ENCODE peak calls at places on chromosomes 1 and 21, in six cellular contexts. P is astrocyte; H is activated CD8-positive, alpha-beta T cell treated with anti-CD3 and anti-CD28 coated beads for 36 hours; M is BE2C; C is heart right ventricle; D is Panc1. X is an unnamed sample.
A peak's percentile ranks its signal among the peaks of the same experiment; 100 is the strongest.

GRCh38 chr1:93014156-93014555 is 52.9 kb upstream of the DIPK1A start:
- DNase-seq in C (no peak), M (no peak), H (no peak), D (no peak), P (no peak), X (no peak)

GRCh38 chr1:157968503-157968902 is 24.9 kb upstream of the KIRREL1 start:
- DNase-seq in D (no peak), C (no peak), M (peak; percentile 11), P (peak; percentile 77), H (no peak), X (peak; percentile 98)

GRCh38 chr21:41768371-41769042 is 1.7 kb upstream of the RIPK4 start:
- DNase-seq in D (no peak), P (peak; percentile 81), H (peak; percentile 36), M (no peak), C (no peak), X (peak; percentile 79)

GRCh38 chr1:207959141-207959825 is 48.4 kb upstream of the CD34 start:
- DNase-seq in M (no peak), P (peak; percentile 40), H (peak; percentile 35), D (no peak), C (peak; percentile 91), X (peak; percentile 69)

GRCh38 chr1:43836267-43836951 is 97.2 kb upstream of the ARTN start:
- DNase-seq in H (peak; percentile 92), C (peak; percentile 61), M (peak; percentile 92), D (no peak), P (no peak), X (no peak)

GRCh38 chr1:90963651-90964050 is 58.2 kb downstream of the ZNF644 start:
- DNase-seq in M (no peak), D (no peak), C (no peak), P (peak; percentile 32), H (no peak), X (peak; percentile 5)

GRCh38 chr1:108719654-108720435 is 7.1 kb downstream of the FNDC7 start:
- DNase-seq in C (no peak), P (peak; percentile 87), M (peak; percentile 39), D (peak; percentile 62), H (no peak), X (peak; percentile 93)

GRCh38 chr1:59186656-59187055 is 110.2 kb upstream of the FGGY start:
- DNase-seq in C (no peak), H (no peak), M (no peak), P (peak; percentile 32), D (no peak), X (peak; percentile 67)

GRCh38 chr1:6982860-6983259 is 197.6 kb downstream of the CAMTA1 start:
- DNase-seq in P (no peak), H (no peak), C (no peak), D (no peak), M (no peak), X (no peak)

GRCh38 chr21:33071878-33072306 is 2.0 kb downstream of the OLIG1 start:
- DNase-seq in D (no peak), C (no peak), M (no peak), H (peak; percentile 3), P (peak; percentile 2), X (peak; percentile 8)

GRCh38 chr1:18041685-18042355 is 65.8 kb upstream of the IGSF21 start:
- DNase-seq in M (peak; percentile 39), C (no peak), H (no peak), D (no peak), P (no peak), X (no peak)
- TF ChIP-seq CTCF in M (peak; percentile 57), C (no peak), H (no peak), D (no peak), P (no peak), X (no peak)

DNA sequence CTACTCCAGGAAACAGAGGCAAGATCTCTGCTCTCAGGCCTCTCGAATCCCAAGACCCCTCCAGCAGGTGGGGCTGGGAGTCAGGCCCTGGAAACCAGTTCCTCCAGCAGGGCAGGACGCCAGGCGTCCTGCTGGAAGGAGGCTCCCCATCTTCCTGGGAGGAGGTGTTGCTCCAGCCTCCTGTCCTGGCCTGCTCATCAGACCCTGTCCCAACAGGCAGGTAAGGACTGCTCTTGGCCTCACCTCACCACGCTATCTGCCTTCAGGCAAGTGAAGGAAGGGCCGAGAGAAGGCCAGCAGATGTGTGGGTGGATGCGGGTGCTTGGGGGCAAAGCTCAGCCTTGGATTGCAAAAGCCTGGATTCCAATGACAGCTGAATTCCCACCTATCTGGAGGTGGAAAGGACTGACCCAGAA is 82.9 kb downstream of the SSBP3 start:
- DNase-seq in C (no peak), M (no peak), H (no peak), P (no peak), D (no peak), X (no peak)
- TF ChIP-seq CTCF in C (no peak), M (peak; percentile 18), H (no peak), P (no peak), D (no peak), X (no peak)

GRCh38 chr21:43761886-43762285 is 14.2 kb downstream of the CSTB start:
- DNase-seq in P (no peak), C (no peak), H (no peak), D (no peak), M (no peak), X (no peak)

GRCh38 chr21:43758811-43759210 is 17.3 kb downstream of the CSTB start:
- DNase-seq in D (no peak), C (no peak), H (no peak), M (no peak), P (no peak), X (no peak)

GRCh38 chr21:43759651-43760050 is 16.5 kb downstream of the CSTB start:
- DNase-seq in C (no peak), P (no peak), D (no peak), H (no peak), M (no peak), X (no peak)

GRCh38 chr21:43762303-43763128 is 13.6 kb downstream of the CSTB start:
- DNase-seq in D (no peak), H (no peak), C (no peak), M (no peak), P (no peak), X (no peak)

DNA sequence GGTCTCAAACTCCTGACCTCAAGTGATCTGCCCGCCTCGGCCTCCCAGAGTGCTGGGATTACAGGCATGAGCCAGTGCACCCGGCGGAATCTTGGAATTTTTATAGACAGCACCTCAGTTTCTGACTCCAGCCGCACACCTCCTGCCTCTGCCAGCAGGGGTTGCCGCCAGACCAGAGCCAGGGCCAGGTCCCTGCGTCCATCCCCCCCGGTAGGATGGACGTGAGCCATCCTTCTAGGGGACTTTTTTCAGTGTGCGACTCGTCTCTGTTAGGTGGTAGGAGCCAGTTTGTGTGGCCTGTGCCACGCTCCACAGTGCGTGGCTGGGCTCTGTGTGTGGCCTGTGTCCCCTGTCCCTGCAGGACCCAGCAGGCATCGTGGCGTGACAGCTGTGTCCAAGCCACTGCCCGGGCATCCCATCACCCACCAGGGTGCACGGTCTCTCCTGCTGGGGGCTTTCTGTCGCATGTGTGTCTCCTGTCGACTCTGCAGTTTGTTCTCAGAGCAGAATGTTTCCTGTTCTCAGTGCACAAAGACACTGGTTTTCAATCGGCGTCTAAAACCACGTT is 15.6 kb downstream of the CSTB start:
- DNase-seq in C (no peak), P (no peak), M (no peak), H (no peak), D (no peak), X (no peak)
- TF ChIP-seq CTCF in C (no peak), P (no peak), M (no peak), H (no peak), D (no peak), X (no peak)

GRCh38 chr1:4656533-4657140 is 2.2 kb downstream of the AJAP1 start:
- DNase-seq in H (no peak), C (no peak), P (no peak), D (no peak), M (no peak), X (no peak)
- TF ChIP-seq CTCF in H (no peak), C (no peak), P (no peak), D (peak; percentile 65), M (no peak), X (no peak)

GRCh38 chr1:221437924-221438323 is 304.0 kb downstream of the DUSP10 start:
- DNase-seq in C (no peak), H (no peak), D (no peak), P (peak; percentile 85), M (no peak), X (peak; percentile 78)
- TF ChIP-seq CTCF in C (no peak), H (no peak), D (no peak), P (no peak), M (no peak), X (no peak)

GRCh38 chr1:82762829-82763532 is 962.2 kb downstream of the ADGRL2 start:
- DNase-seq in C (no peak), P (no peak), H (no peak), D (no peak), M (no peak), X (no peak)

GRCh38 chr1:82755671-82756070 is 954.9 kb downstream of the ADGRL2 start:
- DNase-seq in H (no peak), D (no peak), M (no peak), P (no peak), C (no peak), X (no peak)

DNA sequence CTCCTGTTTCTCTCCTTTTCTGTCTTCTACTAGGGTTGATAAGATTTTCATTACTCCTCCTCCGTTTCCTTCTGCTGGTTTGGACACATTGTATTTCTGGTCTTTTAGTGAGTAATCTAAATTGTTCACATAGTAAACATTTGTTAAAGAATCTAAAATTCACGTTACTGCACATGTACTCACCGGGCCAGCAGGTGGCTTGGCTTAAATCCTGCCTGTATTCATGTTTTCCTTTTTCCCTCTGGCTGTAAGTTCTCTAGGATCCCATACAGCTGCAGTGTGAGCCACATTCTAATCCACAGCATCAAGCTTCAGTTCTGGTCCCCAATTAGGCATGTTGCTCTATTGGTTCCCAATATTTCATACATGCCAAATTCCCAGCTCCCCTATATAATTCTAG is 958.3 kb downstream of the ADGRL2 start:
- DNase-seq in H (no peak), M (no peak), D (no peak), C (no peak), P (no peak), X (no peak)
- TF ChIP-seq CTCF in H (no peak), M (peak; percentile 10), D (no peak), C (no peak), P (no peak), X (no peak)

DNA sequence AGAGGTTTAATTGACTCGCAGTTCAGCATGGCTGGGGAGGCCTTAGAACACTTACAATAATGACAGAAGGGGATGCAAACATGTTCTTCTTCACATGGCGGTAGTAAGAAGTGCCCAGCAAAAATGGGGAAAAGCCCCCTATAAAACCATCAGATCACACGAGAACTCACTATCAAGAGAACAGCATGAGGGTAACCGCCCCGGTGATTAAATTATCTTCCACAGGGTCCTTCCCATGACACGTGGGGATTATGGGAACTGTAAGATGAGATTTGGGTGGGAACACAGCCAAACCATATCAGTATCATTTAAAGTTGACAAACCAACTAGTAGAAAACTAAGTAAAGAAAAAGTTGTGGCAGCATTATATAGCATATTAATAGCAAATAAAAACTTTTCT is 71.3 kb upstream of the DNAJC6 start:
- DNase-seq in H (no peak), D (no peak), M (no peak), P (no peak), C (no peak), X (no peak)
- TF ChIP-seq CTCF in H (no peak), D (no peak), M (no peak), P (no peak), C (no peak), X (no peak)

DNA sequence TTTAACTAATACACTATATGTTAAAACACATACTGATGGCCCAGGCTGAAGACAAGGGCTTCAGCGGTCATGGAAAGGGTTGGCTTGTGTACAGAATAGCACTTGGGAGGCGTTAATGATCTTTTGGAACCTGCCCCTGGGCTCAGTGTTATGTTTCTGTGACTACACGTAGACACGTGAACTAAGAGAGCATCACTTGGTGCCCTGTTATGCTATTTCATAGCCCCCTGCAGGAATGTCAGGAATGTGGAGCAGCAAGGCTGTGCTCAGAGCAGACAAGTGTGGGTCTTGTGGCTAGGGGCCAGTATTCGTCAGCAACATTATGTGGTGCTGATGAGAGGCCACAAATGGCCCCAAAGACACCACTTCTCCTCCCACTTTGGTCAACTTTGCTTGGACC is 132.4 kb downstream of the MAP3K21 start:
- DNase-seq in D (no peak), P (peak; percentile 1), C (no peak), M (no peak), H (no peak), X (no peak)
- TF ChIP-seq CTCF in D (no peak), P (no peak), C (no peak), M (no peak), H (no peak), X (no peak)

X was measured in fibroblast of mammary gland.